ENCODE peak calls at places on chromosome 2, in eight cellular contexts. Z is left ventricle myocardium inferior, Q is AG10803, U is fibroblast of pulmonary artery, A is upper lobe of right lung, E is transverse colon, O is heart right ventricle, Y is astrocyte. K is an unnamed sample.
A peak's percentile ranks its signal among the peaks of the same experiment; 100 is the strongest.

GRCh38 chr2:109134741-109135571 is 6.0 kb downstream of the SH3RF3 start:
- DNase-seq in Z (no peak), Q (no peak), U (no peak), A (no peak), E (no peak), O (no peak), Y (no peak), K (no peak)

GRCh38 chr2:168256448-168256847 is 9.1 kb upstream of the STK39 start:
- DNase-seq in Z (no peak), Q (no peak), U (no peak), A (no peak), E (peak; percentile 60), O (no peak), Y (no peak), K (no peak)

GRCh38 chr2:47079515-47080412 is 75.3 kb downstream of the STPG4 start:
- DNase-seq in Z (no peak), Q (no peak), U (no peak), A (peak; percentile 80), E (peak; percentile 44), O (no peak), Y (no peak), K (no peak)

GRCh38 chr2:113895301-113895700 is 5.4 kb downstream of the ACTR3 start:
- DNase-seq in Z (no peak), Q (no peak), U (no peak), A (no peak), E (no peak), O (no peak), Y (peak; percentile 29), K (peak; percentile 24)

GRCh38 chr2:171834286-171834685 is 59.8 kb downstream of the SLC25A12 start:
- DNase-seq in Z (no peak), Q (no peak), U (no peak), A (no peak), E (no peak), O (no peak), Y (no peak), K (no peak)

GRCh38 chr2:102066554-102066953 is 74.8 kb downstream of the IL1R2 start:
- DNase-seq in Z (no peak), Q (no peak), U (no peak), A (no peak), E (no peak), O (no peak), Y (no peak), K (no peak)

GRCh38 chr2:135925571-135925970 is 49.3 kb upstream of the MCM6 start:
- DNase-seq in Z (no peak), Q (peak; percentile 15), U (peak; percentile 28), A (no peak), E (no peak), O (no peak), Y (no peak), K (peak; percentile 55)

GRCh38 chr2:15561574-15562344 is 625 bp upstream of the NBAS start:
- DNase-seq in Z (no peak), Q (peak; percentile 34), U (peak; percentile 71), A (no peak), E (peak; percentile 33), O (no peak), Y (peak; percentile 80), K (peak; percentile 43)

GRCh38 chr2:184186436-184186835 is 411.9 kb upstream of the ZNF804A start:
- DNase-seq in Z (no peak), Q (no peak), U (no peak), A (no peak), E (no peak), O (no peak), Y (no peak), K (no peak)

GRCh38 chr2:47488870-47489584 is 86.1 kb downstream of the MSH2 start:
- DNase-seq in Z (no peak), Q (peak; percentile 85), U (peak; percentile 89), A (no peak), E (no peak), O (no peak), Y (peak; percentile 89), K (peak; percentile 87)

GRCh38 chr2:134466141-134466540 is 212.3 kb downstream of the MGAT5 start:
- DNase-seq in Z (no peak), Q (no peak), U (peak; percentile 25), A (no peak), E (no peak), O (no peak), Y (peak; percentile 6), K (peak; percentile 17)

GRCh38 chr2:208142255-208142924 is 3.6 kb downstream of the CRYGB start:
- DNase-seq in Z (no peak), Q (peak; percentile 3), U (peak; percentile 6), A (no peak), E (no peak), O (no peak), Y (peak; percentile 22), K (peak; percentile 12)

GRCh38 chr2:204825681-204826080 is 280.4 kb downstream of the PARD3B start:
- DNase-seq in Z (no peak), Q (no peak), U (no peak), A (no peak), E (no peak), O (no peak), Y (no peak), K (no peak)

GRCh38 chr2:79982445-79982844 is 322.1 kb downstream of the LRRTM1 start:
- DNase-seq in Z (no peak), Q (no peak), U (no peak), A (peak; percentile 58), E (peak; percentile 67), O (peak; percentile 13), Y (no peak), K (no peak)

GRCh38 chr2:134863446-134863845 is 25.0 kb downstream of the ACMSD start:
- DNase-seq in Z (no peak), Q (no peak), U (no peak), A (no peak), E (no peak), O (no peak), Y (no peak), K (no peak)

GRCh38 chr2:235216901-235217300 is 265.1 kb downstream of the SH3BP4 start:
- DNase-seq in Z (no peak), Q (peak; percentile 39), U (peak; percentile 64), A (no peak), E (no peak), O (no peak), Y (peak; percentile 3), K (peak; percentile 35)

GRCh38 chr2:36785179-36785795 is 88.8 kb downstream of the VIT start:
- DNase-seq in Z (peak; percentile 27), Q (peak; percentile 65), U (peak; percentile 75), A (no peak), E (peak; percentile 73), O (peak; percentile 44), Y (peak; percentile 30), K (peak; percentile 59)

GRCh38 chr2:66481100-66481549 is 46.2 kb downstream of the MEIS1 start:
- DNase-seq in Z (no peak), Q (peak; percentile 44), U (peak; percentile 92), A (no peak), E (no peak), O (no peak), Y (peak; percentile 94), K (no peak)

GRCh38 chr2:173914055-173914922 is 50.9 kb downstream of the SP3 start:
- DNase-seq in Z (no peak), Q (no peak), U (no peak), A (no peak), E (no peak), O (no peak), Y (no peak), K (no peak)

GRCh38 chr2:38155-38554 is 8.2 kb downstream of the FAM110C start:
- DNase-seq in Z (no peak), Q (no peak), U (no peak), A (no peak), E (no peak), O (no peak), Y (no peak), K (no peak)

GRCh38 chr2:53911434-53912189 is 51.8 kb upstream of the GPR75 start:
- DNase-seq in Z (no peak), Q (peak; percentile 1), U (no peak), A (no peak), E (no peak), O (no peak), Y (no peak), K (peak; percentile 3)

DNA sequence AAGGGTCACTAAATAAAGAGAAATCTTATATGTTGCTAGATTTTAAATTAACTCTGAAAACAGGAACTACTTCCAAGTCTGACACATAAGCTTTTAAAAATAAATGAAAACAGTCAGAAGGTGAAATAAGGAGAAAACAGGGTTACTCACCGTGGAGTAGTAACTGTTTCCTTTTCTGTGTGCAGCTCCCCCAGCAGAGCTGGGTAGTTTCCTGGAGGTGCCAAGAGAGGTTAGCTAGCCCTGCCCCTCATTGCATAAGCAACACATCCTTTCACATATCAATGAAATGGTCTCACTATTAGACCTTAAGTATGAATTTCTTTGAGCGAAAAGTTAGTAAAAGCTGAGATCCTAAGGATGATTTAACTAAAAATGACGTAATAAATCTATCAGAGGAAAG is 54.0 kb upstream of the GPR75 start:
- DNase-seq in Z (no peak), Q (peak; percentile 52), U (peak; percentile 61), A (no peak), E (no peak), O (no peak), Y (peak; percentile 36), K (peak; percentile 68)
- TF ChIP-seq CTCF in Z (no peak), Q (no peak), U (no peak), A (no peak), E (no peak), O (no peak), Y (no peak), K (no peak)

DNA sequence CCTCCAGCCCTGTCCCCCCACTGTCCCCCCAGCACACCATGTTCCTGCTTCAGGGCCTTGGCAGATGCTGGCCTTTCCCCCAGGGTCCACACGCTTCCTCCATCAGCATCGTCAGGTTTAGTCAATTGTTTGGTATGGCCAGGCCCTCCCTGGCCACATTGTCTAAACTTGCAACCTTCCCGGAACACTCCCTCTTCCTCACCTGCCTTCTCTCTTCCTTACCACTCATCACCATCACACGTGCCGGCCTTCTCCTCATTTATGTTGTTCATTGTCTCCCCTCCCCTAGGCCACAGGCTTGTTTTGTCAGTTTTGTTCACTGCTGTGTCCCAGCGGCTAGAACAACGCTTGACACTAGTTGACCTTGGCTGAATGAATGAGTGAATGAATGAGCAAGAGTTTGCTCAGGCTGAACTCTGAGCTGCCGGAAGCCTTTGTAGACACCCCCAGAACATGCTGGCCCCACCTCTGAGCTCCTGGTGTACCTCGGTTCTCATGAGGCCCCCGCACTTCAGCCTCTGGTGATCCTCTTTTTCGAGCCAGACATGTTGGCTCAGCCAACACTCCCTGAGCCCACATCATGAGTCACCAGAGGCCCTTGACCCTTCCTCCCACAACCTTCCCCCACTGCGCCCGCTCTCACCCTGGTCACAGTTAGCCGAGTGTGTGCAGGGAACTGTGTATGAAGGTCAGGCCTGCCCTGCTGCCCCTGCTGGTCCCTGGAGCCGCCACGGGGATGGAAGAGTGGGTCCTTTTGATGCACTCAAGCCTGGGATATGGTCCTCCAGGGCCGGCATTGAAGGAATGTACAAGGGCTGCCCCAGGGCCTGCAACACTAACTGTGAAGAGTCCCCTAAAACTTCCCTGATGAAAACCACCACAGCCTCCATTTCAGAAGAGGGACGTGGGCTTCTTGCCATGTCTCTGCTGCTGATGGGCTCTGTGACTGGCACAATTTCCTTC is 57.5 kb downstream of the HS1BP3 start:
- DNase-seq in Z (no peak), Q (no peak), U (peak; percentile 94), A (peak; percentile 92), E (peak; percentile 30), O (peak; percentile 52), Y (peak; percentile 91), K (peak; percentile 98)
- H3K4me3 ChIP-seq in Z (no peak overlapping the region), Q (no peak overlapping the region), U (no peak overlapping the region), A (no peak overlapping the region), E (no peak overlapping the region), O (no peak overlapping the region), Y (no peak overlapping the region), K (no peak overlapping the region)

GRCh38 chr2:98444436-98445166 is at the start of gene INPP4A:
- DNase-seq in Z (peak; percentile 80), Q (peak; percentile 52), U (peak; percentile 65), A (peak; percentile 91), E (peak; percentile 80), O (peak; percentile 85), Y (no peak), K (peak; percentile 30)
- TF ChIP-seq CTCF in Z (peak; percentile 50), Q (no peak), U (no peak), A (no peak), E (no peak), O (peak; percentile 32), Y (no peak), K (no peak)

GRCh38 chr2:181805228-181806038 is 86.1 kb upstream of the ITPRID2 start:
- DNase-seq in Z (no peak), Q (peak; percentile 88), U (peak; percentile 63), A (no peak), E (no peak), O (no peak), Y (peak; percentile 86), K (peak; percentile 86)
- H3K4me3 ChIP-seq in Z (no peak overlapping the region), Q (no peak overlapping the region), U (no peak overlapping the region), A (no peak overlapping the region), E (no peak overlapping the region), O (no peak overlapping the region), Y (no peak overlapping the region), K (no peak overlapping the region)